ENCODE peak calls at places on chromosomes 6 and 20, in five cellular contexts. J is choroid plexus epithelial cell, O is HFF-Myc, Y is natural killer cell, B is thyroid gland. A is an unnamed sample.

GRCh38 chr6:98827295-98828159 is 6.8 kb upstream of the POU3F2 start:
- DNase-seq in J (no peak), O (no peak), Y (no peak), B (no peak), A (peak)

GRCh38 chr6:84549912-84550311 is 214.5 kb downstream of the TBX18 start:
- DNase-seq in J (peak), O (no peak), Y (no peak), B (no peak), A (peak)

GRCh38 chr20:47501117-47501482 is 587 bp upstream of the NCOA3 start:
- DNase-seq in J (peak), O (no peak), Y (no peak), B (no peak), A (no peak)

GRCh38 chr6:54188832-54189231 is 77.6 kb downstream of the MLIP start:
- DNase-seq in J (peak), O (no peak), Y (no peak), B (no peak), A (no peak)

GRCh38 chr20:48769111-48769879 is 58.5 kb downstream of the PREX1 start:
- DNase-seq in J (no peak), O (no peak), Y (peak), B (no peak), A (no peak)

GRCh38 chr20:61699184-61700066 is 366.3 kb downstream of the TAF4 start:
- DNase-seq in J (no peak), O (no peak), Y (no peak), B (peak), A (no peak)

GRCh38 chr6:28981833-28982475 is 23.2 kb downstream of the ZNF311 start:
- DNase-seq in J (peak), O (peak), Y (peak), B (peak), A (peak)

GRCh38 chr20:57392130-57392445 is 892 bp downstream of the RBM38 start:
- DNase-seq in J (no peak), O (no peak), Y (no peak), B (peak), A (no peak)

GRCh38 chr20:63008541-63009043 is 1.8 kb upstream of the BHLHE23 start:
- DNase-seq in J (no peak), O (no peak), Y (no peak), B (no peak), A (no peak)

GRCh38 chr20:3818155-3819151 is 1.9 kb upstream of the AP5S1 start:
- DNase-seq in J (peak), O (peak), Y (no peak), B (peak), A (peak)
- TF ChIP-seq CTCF in J (peak), O (peak), Y (no peak), B (peak), A (peak)

GRCh38 chr6:72622094-72622540 is 253 bp downstream of the KCNQ5 start:
- DNase-seq in J (peak), O (no peak), Y (peak), B (peak), A (peak)
- TF ChIP-seq CTCF in J (no peak), O (no peak), Y (peak), B (peak), A (no peak)

DNA sequence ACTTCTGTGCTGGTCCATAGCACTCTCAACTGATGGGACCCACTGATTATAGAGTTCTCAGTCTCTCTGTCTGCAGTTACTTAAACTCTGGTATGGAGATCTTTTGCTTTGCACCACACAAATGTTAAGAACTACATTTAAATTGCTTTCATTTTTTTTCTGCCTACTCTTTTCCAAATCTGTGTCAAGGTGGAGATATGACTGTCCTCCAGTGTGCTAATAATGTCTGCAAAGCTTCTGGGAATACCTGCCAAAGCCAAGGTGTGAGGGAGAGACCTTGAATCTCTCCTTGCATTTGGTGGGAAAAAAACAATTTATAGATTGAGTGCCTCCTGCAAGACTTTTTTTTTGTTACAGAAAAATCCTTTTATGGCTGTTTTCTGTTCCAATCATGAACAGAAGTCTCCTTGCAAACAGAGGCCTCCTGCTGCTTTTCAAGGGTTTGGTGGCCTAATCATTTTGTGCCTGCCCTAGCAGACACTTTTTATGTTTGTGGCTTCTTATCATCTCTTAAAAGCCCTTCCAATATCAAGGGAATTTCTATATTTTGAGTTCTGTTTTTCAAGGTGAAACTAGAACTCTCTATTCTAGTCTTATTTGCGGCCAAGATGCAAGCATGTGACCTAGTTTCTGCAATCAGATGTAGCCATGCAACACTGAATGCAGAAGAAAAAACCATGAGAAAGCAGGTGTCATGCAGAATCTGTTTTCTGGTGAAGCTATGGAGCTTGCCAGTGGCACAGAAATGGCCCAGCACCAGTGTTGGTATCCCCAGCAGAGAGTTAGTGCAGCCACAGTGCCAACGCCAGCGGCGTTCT is 23.2 kb upstream of the AKIRIN2 start:
- DNase-seq in J (no peak), O (no peak), Y (no peak), B (no peak), A (no peak)
- TF ChIP-seq CTCF in J (no peak), O (no peak), Y (no peak), B (no peak), A (no peak)

DNA sequence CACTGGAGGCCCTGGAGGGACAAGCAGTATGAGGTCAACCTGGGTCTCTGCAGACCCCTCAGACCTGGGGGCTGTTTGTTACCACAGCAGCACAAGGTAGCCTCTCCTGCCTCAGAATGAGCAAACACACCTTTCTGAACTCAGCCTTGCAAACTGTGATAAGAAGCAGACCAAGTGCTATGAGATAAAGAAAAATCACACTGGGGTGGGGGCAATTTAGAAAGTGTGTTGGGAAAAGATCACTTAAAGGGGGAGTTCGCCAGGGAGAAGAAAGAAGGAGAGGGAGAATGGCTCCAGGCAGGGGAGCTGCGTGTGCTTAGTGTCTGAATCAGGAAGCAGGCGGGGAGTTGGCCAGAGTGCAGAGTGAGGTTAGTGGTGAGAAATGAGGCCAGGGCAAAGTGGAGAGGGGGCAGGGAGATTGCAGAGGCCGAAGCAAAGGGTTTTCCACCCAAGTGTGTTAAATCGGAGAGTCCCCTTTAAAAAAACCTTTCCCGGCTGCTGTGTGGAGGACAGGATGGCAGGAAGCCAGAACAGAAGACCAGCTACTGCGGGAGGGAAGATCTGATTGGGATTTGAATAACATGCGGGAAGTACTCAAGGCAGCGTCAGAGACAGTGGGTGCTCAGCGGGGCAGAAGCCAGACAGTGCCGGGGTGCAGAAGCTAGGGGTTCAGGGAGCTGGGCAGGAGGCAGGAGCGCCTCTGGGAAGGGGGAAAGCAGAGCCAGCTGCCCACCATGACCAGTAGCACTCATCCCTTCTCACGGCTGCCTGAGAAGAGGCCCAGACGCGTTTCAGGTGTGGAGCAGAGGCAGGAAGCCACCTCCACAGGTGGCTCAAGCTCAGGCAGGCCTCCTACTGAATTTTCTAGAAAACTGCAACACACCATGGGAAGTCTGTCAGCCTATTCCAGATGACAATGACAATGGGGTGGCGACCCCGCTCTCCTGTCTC is 9.0 kb downstream of the ADA start:
- DNase-seq in J (peak), O (peak), Y (peak), B (peak), A (peak)
- TF ChIP-seq CTCF in J (no peak), O (no peak), Y (no peak), B (no peak), A (no peak)

A was measured in endothelial cell.